ENCODE peak calls at places on chromosomes 4 and X, in five cellular contexts. F is thoracic aorta, W is progenitor cell of endocrine pancreas, V is choroid plexus epithelial cell, G is left ventricle myocardium inferior. Z is an unnamed sample.

GRCh38 chr4:13539047-13539720 is 5.1 kb downstream of the NKX3-2 start:
- DNase-seq in F (no peak), W (no peak), V (no peak), G (no peak), Z (no peak)

GRCh38 chr4:128354205-128354821 is 66.7 kb upstream of the PGRMC2 start:
- DNase-seq in F (no peak), W (no peak), V (peak; percentile 97), G (no peak), Z (no peak)

GRCh38 chr4:83768146-83768545 is 232.2 kb downstream of the GPAT3 start:
- DNase-seq in F (no peak), W (no peak), V (no peak), G (no peak), Z (no peak)

GRCh38 chr4:40721730-40722171 is 28.0 kb upstream of the NSUN7 start:
- DNase-seq in F (no peak), W (no peak), V (peak; percentile 58), G (no peak), Z (no peak)

GRCh38 chr4:102623622-102624021 is 122.5 kb downstream of the NFKB1 start:
- DNase-seq in F (no peak), W (no peak), V (peak; percentile 85), G (no peak), Z (no peak)

GRCh38 chr4:40466789-40467188 is 131.7 kb downstream of the CHRNA9 start:
- DNase-seq in F (no peak), W (no peak), V (no peak), G (no peak), Z (no peak)

GRCh38 chrX:43349363-43349762 is 306.7 kb upstream of the MAOA start:
- DNase-seq in F (no peak), W (no peak), V (peak; percentile 44), G (no peak), Z (no peak)

GRCh38 chr4:103074598-103075434 is 1.7 kb downstream of the SLC9B2 start:
- DNase-seq in F (no peak), W (no peak), V (no peak), G (no peak), Z (peak; percentile 16)

GRCh38 chrX:49039598-49040375 is 3.4 kb downstream of the TFE3 start:
- DNase-seq in F (peak; percentile 42), W (peak; percentile 56), V (peak; percentile 93), G (peak; percentile 52), Z (no peak)

GRCh38 chrX:17081535-17081934 is 135.1 kb downstream of the REPS2 start:
- DNase-seq in F (no peak), W (no peak), V (no peak), G (no peak), Z (no peak)

GRCh38 chrX:68045008-68045577 is 388.2 kb downstream of the OPHN1 start:
- DNase-seq in F (no peak), W (no peak), V (no peak), G (no peak), Z (no peak)

GRCh38 chr4:12137556-12137955 is 708.9 kb upstream of the HS3ST1 start:
- DNase-seq in F (no peak), W (no peak), V (no peak), G (no peak), Z (no peak)

GRCh38 chr4:155620637-155621036 is 46.0 kb upstream of the GUCY1A1 start:
- DNase-seq in F (no peak), W (no peak), V (no peak), G (no peak), Z (no peak)

GRCh38 chrX:46251755-46252154 is 293.5 kb downstream of the ZNF674 start:
- DNase-seq in F (no peak), W (no peak), V (peak; percentile 9), G (no peak), Z (no peak)

GRCh38 chr4:96352051-96352517 is 512.2 kb downstream of the PDHA2 start:
- DNase-seq in F (no peak), W (no peak), V (peak; percentile 64), G (no peak), Z (no peak)

GRCh38 chr4:26721685-26722084 is 137.8 kb downstream of the TBC1D19 start:
- DNase-seq in F (no peak), W (no peak), V (no peak), G (no peak), Z (no peak)

GRCh38 chr4:26717332-26717731 is 133.4 kb downstream of the TBC1D19 start:
- DNase-seq in F (no peak), W (no peak), V (peak; percentile 55), G (no peak), Z (no peak)

GRCh38 chr4:26715636-26716242 is 131.9 kb downstream of the TBC1D19 start:
- DNase-seq in F (no peak), W (no peak), V (no peak), G (no peak), Z (no peak)

GRCh38 chr4:26723216-26723615 is 137.4 kb upstream of the STIM2 start:
- DNase-seq in F (no peak), W (no peak), V (no peak), G (no peak), Z (no peak)

GRCh38 chr4:26719954-26720552 is 136.2 kb downstream of the TBC1D19 start:
- DNase-seq in F (no peak), W (no peak), V (peak; percentile 69), G (no peak), Z (no peak)
- TF ChIP-seq CTCF in F (peak; percentile 41), W (peak; percentile 69), V (peak; percentile 75), G (peak; percentile 62), Z (no peak)

GRCh38 chrX:117985241-117985640 is 131.4 kb downstream of the KLHL13 start:
- DNase-seq in F (no peak), W (no peak), V (no peak), G (no peak), Z (no peak)
- TF ChIP-seq CTCF in F (no peak), W (peak; percentile 35), V (no peak), G (peak; percentile 29), Z (no peak)

GRCh38 chr4:89022426-89023128 is 34.4 kb downstream of the FAM13A start:
- DNase-seq in F (no peak), W (no peak), V (no peak), G (no peak), Z (no peak)

GRCh38 chr4:89024051-89024675 is 32.8 kb downstream of the FAM13A start:
- DNase-seq in F (peak; percentile 28), W (peak; percentile 25), V (peak; percentile 90), G (no peak), Z (no peak)

GRCh38 chr4:89021062-89021461 is 35.9 kb downstream of the FAM13A start:
- DNase-seq in F (no peak), W (no peak), V (no peak), G (no peak), Z (no peak)

GRCh38 chr4:89023140-89023539 is 33.8 kb downstream of the FAM13A start:
- DNase-seq in F (no peak), W (no peak), V (no peak), G (no peak), Z (no peak)

GRCh38 chr4:89021678-89022077 is 35.3 kb downstream of the FAM13A start:
- DNase-seq in F (no peak), W (no peak), V (no peak), G (no peak), Z (no peak)
- TF ChIP-seq CTCF in F (no peak), W (no peak), V (no peak), G (no peak), Z (no peak)

DNA sequence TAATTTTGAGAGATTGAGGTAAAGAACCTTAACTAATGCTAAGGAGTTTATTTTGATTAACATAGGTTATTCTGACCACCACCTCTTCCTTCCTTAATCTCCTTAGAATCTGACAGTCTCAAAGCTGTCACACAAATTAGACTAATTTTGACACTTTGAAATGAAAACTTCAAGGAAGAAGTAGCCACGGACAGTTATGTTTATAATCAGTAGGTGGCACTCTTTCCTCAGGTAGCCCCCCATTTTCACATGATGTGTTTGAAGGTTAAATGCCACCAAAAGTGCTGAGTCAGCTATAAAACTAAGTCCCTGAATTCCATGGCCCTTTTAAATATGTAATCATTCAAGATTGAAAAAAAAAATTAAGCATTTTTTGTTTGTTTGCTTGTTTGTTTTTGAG is 22.4 kb downstream of the TMEM33 start:
- DNase-seq in F (no peak), W (no peak), V (peak; percentile 41), G (no peak), Z (no peak)
- TF ChIP-seq CTCF in F (no peak), W (peak; percentile 55), V (peak; percentile 45), G (peak; percentile 58), Z (no peak)

GRCh38 chr4:153773236-153773690 is 13.4 kb upstream of the RNF175 start:
- DNase-seq in F (no peak), W (no peak), V (peak; percentile 31), G (no peak), Z (no peak)
- TF ChIP-seq CTCF in F (no peak), W (no peak), V (peak; percentile 40), G (no peak), Z (no peak)

GRCh38 chrX:119784747-119785446 is 6.5 kb downstream of the RPL39 start:
- DNase-seq in F (no peak), W (no peak), V (peak; percentile 52), G (no peak), Z (no peak)
- TF ChIP-seq CTCF in F (no peak), W (peak; percentile 45), V (peak; percentile 70), G (peak; percentile 44), Z (no peak)

GRCh38 chr4:73593631-73594241 is 26.5 kb downstream of the RASSF6 start:
- DNase-seq in F (no peak), W (no peak), V (peak; percentile 75), G (no peak), Z (no peak)
- TF ChIP-seq CTCF in F (peak; percentile 46), W (peak; percentile 67), V (peak; percentile 61), G (peak; percentile 56), Z (no peak)

GRCh38 chrX:6574762-6575161 is 39.8 kb upstream of the VCX3A start:
- DNase-seq in F (no peak), W (no peak), V (no peak), G (no peak), Z (no peak)
- TF ChIP-seq CTCF in F (no peak), W (peak; percentile 46), V (no peak), G (no peak), Z (no peak)

Z was measured in activated B cell treated with CpG ODN at 0.5 μM for 24 hours.